ENCODE peak calls at places on chromosomes 6 and 20, in four cellular contexts. Q is Panc1, Z is M059J, X is fibroblast of pulmonary artery. E is an unnamed sample.
A peak's percentile ranks its signal among the peaks of the same experiment; 100 is the strongest.

GRCh38 chr6:1708141-1708540 is 98.4 kb downstream of the FOXC1 start:
- DNase-seq in Q (no peak), Z (no peak), X (no peak), E (peak; percentile 67)

GRCh38 chr6:166598441-166599138 is 12.1 kb upstream of the RAMACL start:
- DNase-seq in Q (no peak), Z (peak; percentile 91), X (peak; percentile 96), E (no peak)

GRCh38 chr6:83868639-83869038 is 9.2 kb downstream of the CYB5R4 start:
- DNase-seq in Q (no peak), Z (peak; percentile 80), X (peak; percentile 59), E (no peak)

GRCh38 chr6:73798592-73798991 is 102.6 kb downstream of the CD109 start:
- DNase-seq in Q (no peak), Z (peak; percentile 95), X (peak; percentile 92), E (no peak)

GRCh38 chr6:32290886-32291450 is 67.1 kb upstream of the NOTCH4 start:
- DNase-seq in Q (no peak), Z (no peak), X (peak; percentile 52), E (no peak)

GRCh38 chr20:22579119-22579427 is 5.3 kb downstream of the FOXA2 start:
- DNase-seq in Q (no peak), Z (no peak), X (no peak), E (peak; percentile 14)

GRCh38 chr6:131400054-131400781 is 172.8 kb upstream of the ARG1 start:
- DNase-seq in Q (no peak), Z (peak; percentile 99), X (peak; percentile 75), E (no peak)

GRCh38 chr6:83097204-83097603 is 29.7 kb downstream of the DOP1A start:
- DNase-seq in Q (no peak), Z (no peak), X (peak; percentile 34), E (no peak)

GRCh38 chr6:100209323-100210137 is 215.5 kb upstream of the MCHR2 start:
- DNase-seq in Q (no peak), Z (peak; percentile 44), X (no peak), E (no peak)

GRCh38 chr6:52155791-52156576 is 30.2 kb upstream of the IL17A start:
- DNase-seq in Q (no peak), Z (peak; percentile 99), X (no peak), E (no peak)

GRCh38 chr6:169167581-169168301 is 85.9 kb downstream of the THBS2 start:
- DNase-seq in Q (no peak), Z (peak; percentile 96), X (peak; percentile 99), E (no peak)

GRCh38 chr6:141118991-141119390 is 1013.7 kb upstream of the GJE1 start:
- DNase-seq in Q (no peak), Z (no peak), X (no peak), E (no peak)

GRCh38 chr6:151291145-151292055 is 51.6 kb downstream of the AKAP12 start:
- DNase-seq in Q (no peak), Z (no peak), X (peak; percentile 96), E (peak; percentile 43)

GRCh38 chr6:131125431-131125830 is 9.8 kb upstream of the AKAP7 start:
- DNase-seq in Q (no peak), Z (no peak), X (no peak), E (no peak)

GRCh38 chr6:15082708-15083107 is 163.2 kb upstream of the JARID2 start:
- DNase-seq in Q (no peak), Z (no peak), X (no peak), E (no peak)

GRCh38 chr20:36835025-36835424 is 40.9 kb upstream of the TLDC2 start:
- DNase-seq in Q (no peak), Z (no peak), X (no peak), E (no peak)

GRCh38 chr6:148657053-148657452 is 89.8 kb upstream of the UST start:
- DNase-seq in Q (no peak), Z (peak; percentile 73), X (peak; percentile 98), E (no peak)

GRCh38 chr6:24990227-24990843 is 54.6 kb upstream of the RIPOR2 start:
- DNase-seq in Q (no peak), Z (peak; percentile 71), X (peak; percentile 70), E (no peak)

GRCh38 chr6:119044263-119044662 is 34.2 kb downstream of the FAM184A start:
- DNase-seq in Q (no peak), Z (no peak), X (no peak), E (no peak)

GRCh38 chr6:156948807-156949206 is 171.6 kb downstream of the ARID1B start:
- DNase-seq in Q (no peak), Z (peak; percentile 96), X (peak; percentile 70), E (no peak)

GRCh38 chr20:46027245-46027853 is 1.7 kb upstream of the SLC12A5 start:
- DNase-seq in Q (no peak), Z (peak; percentile 76), X (peak; percentile 72), E (peak; percentile 78)

GRCh38 chr20:32456869-32457421 is 98.8 kb downstream of the ASXL1 start:
- DNase-seq in Q (no peak), Z (no peak), X (peak; percentile 53), E (peak; percentile 93)

GRCh38 chr20:38181207-38181693 is 16.2 kb upstream of the TGM2 start:
- DNase-seq in Q (no peak), Z (peak; percentile 99), X (no peak), E (peak; percentile 28)

GRCh38 chr20:35269055-35269781 is 8.7 kb downstream of the MMP24OS start:
- DNase-seq in Q (no peak), Z (peak; percentile 69), X (peak; percentile 72), E (peak; percentile 83)

GRCh38 chr6:162245831-162246230 is 481.7 kb downstream of the PRKN start:
- DNase-seq in Q (no peak), Z (no peak), X (no peak), E (no peak)